ENCODE peak calls at places on chromosomes 12 and 14, in eight cellular contexts. One of them, this sample, is unnamed.

GRCh38 chr12:12925383-12925782 is 26.6 kb downstream of the GPRC5D start:
- DNase-seq in brain microvascular endothelial cell: no peak
- DNase-seq in kidney epithelial cell: no peak
- DNase-seq in HTR-8/SVneo: no peak
- DNase-seq in stimulated activated naive CD4-positive, alpha-beta T cell: no peak
- DNase-seq in lower lobe of right lung: no peak
- DNase-seq in activated T-helper 1 cell treated with anti-CD3 and anti-CD28 coated beads, Interleukin-2, amount 50 U/mL, for 16 hours: no peak
- DNase-seq in amniotic epithelial cell: peak
- DNase-seq in this sample: no peak

GRCh38 chr12:47078733-47079364 is 572 bp upstream of the PCED1B start:
- DNase-seq in brain microvascular endothelial cell: no peak
- DNase-seq in kidney epithelial cell: no peak
- DNase-seq in HTR-8/SVneo: no peak
- DNase-seq in stimulated activated naive CD4-positive, alpha-beta T cell: peak
- DNase-seq in lower lobe of right lung: peak
- DNase-seq in activated T-helper 1 cell treated with anti-CD3 and anti-CD28 coated beads, Interleukin-2, amount 50 U/mL, for 16 hours: no peak
- DNase-seq in amniotic epithelial cell: no peak
- DNase-seq in this sample: peak

GRCh38 chr14:69696633-69697557 is 70.0 kb upstream of the SRSF5 start:
- DNase-seq in brain microvascular endothelial cell: no peak
- DNase-seq in kidney epithelial cell: no peak
- DNase-seq in HTR-8/SVneo: no peak
- DNase-seq in stimulated activated naive CD4-positive, alpha-beta T cell: peak
- DNase-seq in lower lobe of right lung: no peak
- DNase-seq in activated T-helper 1 cell treated with anti-CD3 and anti-CD28 coated beads, Interleukin-2, amount 50 U/mL, for 16 hours: no peak
- DNase-seq in amniotic epithelial cell: no peak
- DNase-seq in this sample: no peak

GRCh38 chr14:77260631-77261030 is 10.4 kb downstream of the NGB start:
- DNase-seq in brain microvascular endothelial cell: no peak
- DNase-seq in kidney epithelial cell: no peak
- DNase-seq in HTR-8/SVneo: no peak
- DNase-seq in stimulated activated naive CD4-positive, alpha-beta T cell: no peak
- DNase-seq in lower lobe of right lung: no peak
- DNase-seq in activated T-helper 1 cell treated with anti-CD3 and anti-CD28 coated beads, Interleukin-2, amount 50 U/mL, for 16 hours: no peak
- DNase-seq in amniotic epithelial cell: peak
- DNase-seq in this sample: no peak

GRCh38 chr12:7557227-7557626 is 53.6 kb upstream of the CD163 start:
- DNase-seq in brain microvascular endothelial cell: no peak
- DNase-seq in kidney epithelial cell: no peak
- DNase-seq in HTR-8/SVneo: no peak
- DNase-seq in stimulated activated naive CD4-positive, alpha-beta T cell: no peak
- DNase-seq in lower lobe of right lung: no peak
- DNase-seq in activated T-helper 1 cell treated with anti-CD3 and anti-CD28 coated beads, Interleukin-2, amount 50 U/mL, for 16 hours: no peak
- DNase-seq in amniotic epithelial cell: no peak
- DNase-seq in this sample: no peak

GRCh38 chr12:9794484-9795063 is 32.7 kb upstream of the KLRF1 start:
- DNase-seq in brain microvascular endothelial cell: no peak
- DNase-seq in kidney epithelial cell: no peak
- DNase-seq in HTR-8/SVneo: no peak
- DNase-seq in stimulated activated naive CD4-positive, alpha-beta T cell: no peak
- DNase-seq in lower lobe of right lung: no peak
- DNase-seq in activated T-helper 1 cell treated with anti-CD3 and anti-CD28 coated beads, Interleukin-2, amount 50 U/mL, for 16 hours: no peak
- DNase-seq in amniotic epithelial cell: peak
- DNase-seq in this sample: no peak

GRCh38 chr14:74988131-74988530 is 14.6 kb upstream of the EIF2B2 start:
- DNase-seq in brain microvascular endothelial cell: peak
- DNase-seq in kidney epithelial cell: peak
- DNase-seq in HTR-8/SVneo: peak
- DNase-seq in stimulated activated naive CD4-positive, alpha-beta T cell: no peak
- DNase-seq in lower lobe of right lung: no peak
- DNase-seq in activated T-helper 1 cell treated with anti-CD3 and anti-CD28 coated beads, Interleukin-2, amount 50 U/mL, for 16 hours: no peak
- DNase-seq in amniotic epithelial cell: peak
- DNase-seq in this sample: no peak

GRCh38 chr14:99241314-99242035 is 30.5 kb downstream of the BCL11B start:
- DNase-seq in brain microvascular endothelial cell: no peak
- DNase-seq in kidney epithelial cell: no peak
- DNase-seq in HTR-8/SVneo: no peak
- DNase-seq in stimulated activated naive CD4-positive, alpha-beta T cell: peak
- DNase-seq in lower lobe of right lung: no peak
- DNase-seq in activated T-helper 1 cell treated with anti-CD3 and anti-CD28 coated beads, Interleukin-2, amount 50 U/mL, for 16 hours: no peak
- DNase-seq in amniotic epithelial cell: no peak
- DNase-seq in this sample: no peak

GRCh38 chr14:43361766-43362165 is 1145.3 kb downstream of the FSCB start:
- DNase-seq in brain microvascular endothelial cell: no peak
- DNase-seq in kidney epithelial cell: no peak
- DNase-seq in HTR-8/SVneo: no peak
- DNase-seq in stimulated activated naive CD4-positive, alpha-beta T cell: no peak
- DNase-seq in lower lobe of right lung: no peak
- DNase-seq in activated T-helper 1 cell treated with anti-CD3 and anti-CD28 coated beads, Interleukin-2, amount 50 U/mL, for 16 hours: no peak
- DNase-seq in amniotic epithelial cell: no peak
- DNase-seq in this sample: no peak

GRCh38 chr12:58455146-58455545 is 465.2 kb downstream of the LRIG3 start:
- DNase-seq in brain microvascular endothelial cell: peak
- DNase-seq in kidney epithelial cell: no peak
- DNase-seq in HTR-8/SVneo: no peak
- DNase-seq in stimulated activated naive CD4-positive, alpha-beta T cell: no peak
- DNase-seq in lower lobe of right lung: no peak
- DNase-seq in activated T-helper 1 cell treated with anti-CD3 and anti-CD28 coated beads, Interleukin-2, amount 50 U/mL, for 16 hours: no peak
- DNase-seq in amniotic epithelial cell: peak
- DNase-seq in this sample: no peak

GRCh38 chr12:56521590-56522371 is at the start of gene RBMS2:
- DNase-seq in brain microvascular endothelial cell: peak
- DNase-seq in kidney epithelial cell: peak
- DNase-seq in HTR-8/SVneo: peak
- DNase-seq in stimulated activated naive CD4-positive, alpha-beta T cell: peak
- DNase-seq in lower lobe of right lung: peak
- DNase-seq in activated T-helper 1 cell treated with anti-CD3 and anti-CD28 coated beads, Interleukin-2, amount 50 U/mL, for 16 hours: no peak
- DNase-seq in amniotic epithelial cell: peak
- DNase-seq in this sample: peak

This sample was measured in heart right ventricle.